ENCODE peak calls at places on chromosomes 3 and 15, in six cellular contexts. One of them, this sample, is unnamed.

GRCh38 chr15:72184165-72184811 is 13.3 kb downstream of the GRAMD2A start:
- DNase-seq in naive thymus-derived CD4-positive, alpha-beta T cell: no peak
- DNase-seq in DMS 273 treated with DMSO at 0.1 percent for 48 hours: no peak
- DNase-seq in epithelial cell of esophagus: peak; percentile 61
- DNase-seq in A549: peak; percentile 85
- DNase-seq in left ventricle myocardium superior: peak; percentile 53
- DNase-seq in this sample: peak; percentile 36

GRCh38 chr3:65246561-65246960 is 558.8 kb upstream of the ADAMTS9 start:
- DNase-seq in naive thymus-derived CD4-positive, alpha-beta T cell: no peak
- DNase-seq in DMS 273 treated with DMSO at 0.1 percent for 48 hours: no peak
- DNase-seq in epithelial cell of esophagus: no peak
- DNase-seq in A549: no peak
- DNase-seq in left ventricle myocardium superior: no peak
- DNase-seq in this sample: no peak

GRCh38 chr3:58271901-58272501 is 34.0 kb upstream of the RPP14 start:
- DNase-seq in epithelial cell of esophagus: peak; percentile 67
- DNase-seq in left ventricle myocardium superior: no peak
- DNase-seq in A549: peak; percentile 49
- DNase-seq in naive thymus-derived CD4-positive, alpha-beta T cell: no peak
- DNase-seq in DMS 273 treated with DMSO at 0.1 percent for 48 hours: no peak
- DNase-seq in this sample: peak; percentile 94

GRCh38 chr15:66714543-66714981 is 12.5 kb downstream of the SMAD6 start:
- DNase-seq in left ventricle myocardium superior: no peak
- DNase-seq in A549: no peak
- DNase-seq in naive thymus-derived CD4-positive, alpha-beta T cell: no peak
- DNase-seq in DMS 273 treated with DMSO at 0.1 percent for 48 hours: no peak
- DNase-seq in epithelial cell of esophagus: peak; percentile 40
- DNase-seq in this sample: peak; percentile 65

GRCh38 chr3:52931889-52932288 is 34.5 kb upstream of the STIMATE start:
- DNase-seq in epithelial cell of esophagus: no peak
- DNase-seq in A549: peak; percentile 5
- DNase-seq in left ventricle myocardium superior: no peak
- DNase-seq in DMS 273 treated with DMSO at 0.1 percent for 48 hours: no peak
- DNase-seq in naive thymus-derived CD4-positive, alpha-beta T cell: no peak
- DNase-seq in this sample: no peak

GRCh38 chr3:107740992-107741896 is 218.5 kb downstream of the BBX start:
- DNase-seq in epithelial cell of esophagus: peak; percentile 31
- DNase-seq in A549: no peak
- DNase-seq in DMS 273 treated with DMSO at 0.1 percent for 48 hours: no peak
- DNase-seq in naive thymus-derived CD4-positive, alpha-beta T cell: peak; percentile 3
- DNase-seq in left ventricle myocardium superior: no peak
- DNase-seq in this sample: peak; percentile 40

GRCh38 chr3:55362206-55362960 is 124.7 kb downstream of the WNT5A start:
- DNase-seq in naive thymus-derived CD4-positive, alpha-beta T cell: no peak
- DNase-seq in A549: no peak
- DNase-seq in left ventricle myocardium superior: no peak
- DNase-seq in DMS 273 treated with DMSO at 0.1 percent for 48 hours: no peak
- DNase-seq in epithelial cell of esophagus: peak; percentile 32
- DNase-seq in this sample: peak; percentile 47

GRCh38 chr15:62403164-62403809 is 238.2 kb upstream of the C2CD4B start:
- DNase-seq in left ventricle myocardium superior: no peak
- DNase-seq in naive thymus-derived CD4-positive, alpha-beta T cell: no peak
- DNase-seq in epithelial cell of esophagus: peak; percentile 69
- DNase-seq in DMS 273 treated with DMSO at 0.1 percent for 48 hours: no peak
- DNase-seq in A549: no peak
- DNase-seq in this sample: peak; percentile 85

GRCh38 chr3:13289771-13290285 is 130.3 kb downstream of the NUP210 start:
- DNase-seq in DMS 273 treated with DMSO at 0.1 percent for 48 hours: no peak
- DNase-seq in naive thymus-derived CD4-positive, alpha-beta T cell: no peak
- DNase-seq in A549: no peak
- DNase-seq in left ventricle myocardium superior: no peak
- DNase-seq in epithelial cell of esophagus: no peak
- DNase-seq in this sample: no peak

GRCh38 chr3:78604328-78604727 is 1163.5 kb downstream of the ROBO1 start:
- DNase-seq in DMS 273 treated with DMSO at 0.1 percent for 48 hours: no peak
- DNase-seq in naive thymus-derived CD4-positive, alpha-beta T cell: no peak
- DNase-seq in A549: no peak
- DNase-seq in left ventricle myocardium superior: no peak
- DNase-seq in epithelial cell of esophagus: peak; percentile 61
- DNase-seq in this sample: peak; percentile 72

GRCh38 chr3:173257797-173258196 is 116.8 kb upstream of the SPATA16 start:
- DNase-seq in epithelial cell of esophagus: peak; percentile 9
- DNase-seq in left ventricle myocardium superior: no peak
- DNase-seq in naive thymus-derived CD4-positive, alpha-beta T cell: no peak
- DNase-seq in DMS 273 treated with DMSO at 0.1 percent for 48 hours: no peak
- DNase-seq in A549: no peak
- DNase-seq in this sample: no peak

GRCh38 chr3:140440446-140440845 is 237.4 kb upstream of the TRIM42 start:
- DNase-seq in left ventricle myocardium superior: no peak
- DNase-seq in epithelial cell of esophagus: peak; percentile 86
- DNase-seq in A549: no peak
- DNase-seq in naive thymus-derived CD4-positive, alpha-beta T cell: no peak
- DNase-seq in DMS 273 treated with DMSO at 0.1 percent for 48 hours: no peak
- DNase-seq in this sample: no peak

GRCh38 chr3:58351920-58352319 is 19.2 kb downstream of the PXK start:
- DNase-seq in naive thymus-derived CD4-positive, alpha-beta T cell: no peak
- DNase-seq in DMS 273 treated with DMSO at 0.1 percent for 48 hours: no peak
- DNase-seq in A549: no peak
- DNase-seq in epithelial cell of esophagus: no peak
- DNase-seq in left ventricle myocardium superior: no peak
- DNase-seq in this sample: no peak

GRCh38 chr3:32226875-32227500 is 11.5 kb upstream of the CMTM8 start:
- DNase-seq in epithelial cell of esophagus: peak; percentile 66
- DNase-seq in left ventricle myocardium superior: no peak
- DNase-seq in naive thymus-derived CD4-positive, alpha-beta T cell: no peak
- DNase-seq in DMS 273 treated with DMSO at 0.1 percent for 48 hours: no peak
- DNase-seq in A549: peak; percentile 23
- DNase-seq in this sample: no peak

GRCh38 chr15:84638103-84638502 is 16.0 kb downstream of the WDR73 start:
- DNase-seq in DMS 273 treated with DMSO at 0.1 percent for 48 hours: no peak
- DNase-seq in epithelial cell of esophagus: peak; percentile 63
- DNase-seq in A549: no peak
- DNase-seq in naive thymus-derived CD4-positive, alpha-beta T cell: no peak
- DNase-seq in left ventricle myocardium superior: no peak
- DNase-seq in this sample: peak; percentile 13

GRCh38 chr3:127929818-127930217 is 14.8 kb downstream of the KBTBD12 start:
- DNase-seq in DMS 273 treated with DMSO at 0.1 percent for 48 hours: no peak
- DNase-seq in left ventricle myocardium superior: no peak
- DNase-seq in naive thymus-derived CD4-positive, alpha-beta T cell: no peak
- DNase-seq in A549: no peak
- DNase-seq in epithelial cell of esophagus: peak; percentile 15
- DNase-seq in this sample: no peak

GRCh38 chr15:91482799-91483198 is 370.7 kb upstream of the SLCO3A1 start:
- DNase-seq in A549: no peak
- DNase-seq in DMS 273 treated with DMSO at 0.1 percent for 48 hours: no peak
- DNase-seq in epithelial cell of esophagus: no peak
- DNase-seq in naive thymus-derived CD4-positive, alpha-beta T cell: peak; percentile 14
- DNase-seq in left ventricle myocardium superior: no peak
- DNase-seq in this sample: no peak

GRCh38 chr15:83913034-83913632 is 259.2 kb downstream of the ADAMTSL3 start:
- DNase-seq in epithelial cell of esophagus: no peak
- DNase-seq in left ventricle myocardium superior: no peak
- DNase-seq in DMS 273 treated with DMSO at 0.1 percent for 48 hours: no peak
- DNase-seq in A549: no peak
- DNase-seq in naive thymus-derived CD4-positive, alpha-beta T cell: no peak
- DNase-seq in this sample: no peak

GRCh38 chr15:101087172-101087769 is 164.6 kb downstream of the CHSY1 start:
- DNase-seq in naive thymus-derived CD4-positive, alpha-beta T cell: no peak
- DNase-seq in A549: no peak
- DNase-seq in epithelial cell of esophagus: no peak
- DNase-seq in left ventricle myocardium superior: no peak
- DNase-seq in DMS 273 treated with DMSO at 0.1 percent for 48 hours: no peak
- DNase-seq in this sample: no peak

GRCh38 chr15:27767918-27768640 is 331.0 kb downstream of the OCA2 start:
- DNase-seq in A549: no peak
- DNase-seq in epithelial cell of esophagus: no peak
- DNase-seq in naive thymus-derived CD4-positive, alpha-beta T cell: no peak
- DNase-seq in left ventricle myocardium superior: no peak
- DNase-seq in DMS 273 treated with DMSO at 0.1 percent for 48 hours: no peak
- DNase-seq in this sample: no peak

GRCh38 chr3:49929333-49930240 is at the start of gene MON1A:
- DNase-seq in A549: peak; percentile 64
- DNase-seq in naive thymus-derived CD4-positive, alpha-beta T cell: peak; percentile 65
- DNase-seq in left ventricle myocardium superior: peak; percentile 98
- DNase-seq in DMS 273 treated with DMSO at 0.1 percent for 48 hours: peak; percentile 24
- DNase-seq in epithelial cell of esophagus: peak; percentile 91
- DNase-seq in this sample: peak; percentile 90

GRCh38 chr15:23648920-23649515 is 1.4 kb upstream of the MAGEL2 start:
- DNase-seq in epithelial cell of esophagus: peak; percentile 8
- DNase-seq in naive thymus-derived CD4-positive, alpha-beta T cell: no peak
- DNase-seq in left ventricle myocardium superior: peak; percentile 47
- DNase-seq in DMS 273 treated with DMSO at 0.1 percent for 48 hours: no peak
- DNase-seq in A549: peak; percentile 4
- DNase-seq in this sample: peak; percentile 4

GRCh38 chr15:98120561-98120960 is 160.1 kb downstream of the ARRDC4 start:
- DNase-seq in DMS 273 treated with DMSO at 0.1 percent for 48 hours: no peak
- DNase-seq in A549: no peak
- DNase-seq in epithelial cell of esophagus: peak; percentile 60
- DNase-seq in naive thymus-derived CD4-positive, alpha-beta T cell: no peak
- DNase-seq in left ventricle myocardium superior: no peak
- DNase-seq in this sample: peak; percentile 63

GRCh38 chr3:122609798-122610559 is 32.5 kb downstream of the PARP15 start:
- DNase-seq in epithelial cell of esophagus: peak; percentile 84
- DNase-seq in DMS 273 treated with DMSO at 0.1 percent for 48 hours: no peak
- DNase-seq in left ventricle myocardium superior: no peak
- DNase-seq in naive thymus-derived CD4-positive, alpha-beta T cell: no peak
- DNase-seq in A549: peak; percentile 46
- DNase-seq in this sample: peak; percentile 78

GRCh38 chr3:149197669-149198068 is 24.0 kb downstream of the CP start:
- DNase-seq in A549: no peak
- DNase-seq in epithelial cell of esophagus: no peak
- DNase-seq in DMS 273 treated with DMSO at 0.1 percent for 48 hours: no peak
- DNase-seq in left ventricle myocardium superior: no peak
- DNase-seq in naive thymus-derived CD4-positive, alpha-beta T cell: no peak
- DNase-seq in this sample: no peak